ENCODE peak calls at places on chromosomes 2 and 18, in five cellular contexts. I, O, H, D and L are unnamed samples.

GRCh38 chr2:28362991-28363521 is 29.6 kb upstream of the FOSL2 start:
- DNase-seq in I (no peak), O (no peak), H (no peak), D (no peak), L (no peak)

GRCh38 chr18:79971211-79971952 is 6.9 kb downstream of the HSBP1L1 start:
- DNase-seq in I (no peak), O (no peak), H (no peak), D (no peak), L (no peak)

GRCh38 chr2:189485146-189485545 is 43.9 kb downstream of the WDR75 start:
- DNase-seq in I (no peak), O (no peak), H (no peak), D (no peak), L (no peak)

GRCh38 chr2:218832520-218832919 is 917 bp upstream of the PRKAG3 start:
- DNase-seq in I (peak), O (no peak), H (no peak), D (no peak), L (no peak)

GRCh38 chr2:121285077-121285449 is at the start of gene TFCP2L1:
- DNase-seq in I (peak), O (no peak), H (peak), D (no peak), L (no peak)

GRCh38 chr2:96832401-96832750 is 11.4 kb downstream of the ANKRD23 start:
- DNase-seq in I (no peak), O (no peak), H (no peak), D (no peak), L (no peak)

GRCh38 chr18:9933865-9934264 is 20.0 kb downstream of the VAPA start:
- DNase-seq in I (no peak), O (no peak), H (no peak), D (no peak), L (no peak)

GRCh38 chr18:49020129-49020528 is 69.4 kb upstream of the SMAD7 start:
- DNase-seq in I (no peak), O (no peak), H (no peak), D (no peak), L (peak)

GRCh38 chr2:68436270-68436669 is 30.8 kb downstream of the FBXO48 start:
- DNase-seq in I (no peak), O (no peak), H (no peak), D (no peak), L (no peak)

GRCh38 chr2:235206980-235207579 is 255.3 kb downstream of the SH3BP4 start:
- DNase-seq in I (no peak), O (no peak), H (no peak), D (no peak), L (no peak)

DNA sequence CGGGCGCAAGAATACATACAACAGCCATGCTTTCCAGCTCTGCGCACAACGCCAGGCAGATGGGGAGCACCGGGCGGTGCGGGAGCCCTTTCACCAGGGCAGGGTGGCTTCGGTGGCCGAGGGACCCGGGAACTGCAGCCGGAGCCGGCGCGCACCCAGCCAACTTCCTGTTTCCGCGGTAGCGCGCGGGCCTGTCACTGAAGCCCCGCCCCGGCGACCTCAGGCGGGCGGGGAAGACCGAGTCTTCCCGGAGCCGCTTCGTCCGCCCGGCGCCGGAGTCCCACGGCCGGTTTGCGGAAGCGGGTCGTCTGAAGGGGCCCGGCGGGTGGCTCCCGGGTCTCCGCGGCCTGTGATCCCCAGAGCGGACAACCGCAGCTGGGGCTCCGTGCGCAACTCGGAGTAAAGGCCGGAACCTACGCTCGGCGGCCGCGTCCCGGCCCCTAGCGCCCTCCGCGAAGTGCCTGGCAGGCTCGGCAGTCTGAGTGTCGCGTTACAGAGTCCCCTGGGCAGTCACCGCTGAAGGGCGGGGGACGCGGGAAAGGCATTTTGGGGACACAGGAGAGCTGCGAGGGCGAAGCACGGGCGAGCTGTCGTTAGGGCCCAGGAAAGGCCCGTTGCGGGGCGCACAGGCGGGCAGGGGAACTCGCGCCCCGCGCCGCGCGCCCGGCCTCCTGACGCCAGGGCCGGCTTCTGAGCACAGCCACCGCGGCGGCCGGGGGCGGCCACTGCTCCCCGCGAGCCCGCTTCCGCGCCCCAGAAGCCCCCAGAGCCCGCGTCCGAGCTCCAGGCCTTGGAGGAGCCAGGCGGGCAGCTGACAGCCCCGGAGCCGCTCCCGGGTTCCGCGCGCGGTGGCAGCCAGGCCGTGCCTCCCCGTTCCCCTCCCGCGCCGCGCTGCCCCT is at the start of gene MPPE1:
- DNase-seq in I (peak), O (peak), H (peak), D (peak), L (peak)
- TF ChIP-seq CTCF in I (no peak), O (no peak), H (no peak), D (no peak), L (no peak)

DNA sequence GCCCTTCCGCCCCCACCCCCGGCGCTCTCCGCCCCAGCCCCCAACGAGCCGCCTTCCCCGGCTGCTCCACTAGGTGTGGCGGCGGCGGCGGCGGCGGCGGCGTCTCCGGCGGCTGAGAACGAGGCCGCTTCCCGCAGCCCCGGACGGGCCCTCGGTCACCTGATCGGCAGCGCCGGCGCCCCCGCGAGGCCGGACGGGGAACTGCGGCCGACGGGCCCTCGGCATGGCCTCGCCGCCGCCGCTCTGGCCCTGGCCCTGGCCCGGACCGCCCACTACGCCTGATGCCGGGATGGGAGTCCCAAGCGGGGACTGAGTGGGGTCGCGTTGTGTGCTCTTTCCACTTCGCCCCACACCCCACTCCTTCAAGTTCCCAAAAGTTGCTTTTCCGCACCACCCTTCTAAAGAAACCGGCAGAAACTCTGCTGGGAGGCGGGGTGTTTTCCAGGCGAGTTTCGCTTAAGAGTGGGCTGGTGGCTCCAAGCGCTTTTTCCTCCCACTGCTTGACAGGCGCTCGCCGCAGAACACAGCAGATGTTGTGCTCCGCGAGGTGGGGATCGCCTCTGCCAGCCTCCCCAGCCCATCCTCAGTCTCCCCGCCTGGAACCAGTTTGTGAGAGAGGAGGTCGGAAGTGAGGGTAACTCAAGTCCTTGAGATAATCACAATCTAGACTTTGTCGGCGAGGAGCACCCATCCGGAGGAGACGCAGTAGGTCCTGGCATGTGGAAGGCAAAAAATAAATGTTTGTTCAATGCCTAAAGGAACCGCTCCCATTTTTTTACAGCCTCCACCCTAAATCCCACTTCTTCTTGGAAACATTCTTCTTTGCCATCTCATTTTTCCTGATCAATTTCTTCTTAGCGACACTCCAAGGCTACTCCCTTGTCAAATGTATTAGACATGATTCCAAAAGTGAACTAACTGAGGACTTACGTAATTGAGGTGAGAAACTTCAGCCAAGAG is at the start of gene NCKAP1:
- DNase-seq in I (peak), O (peak), H (peak), D (peak), L (peak)
- TF ChIP-seq CTCF in I (peak), O (no peak), H (peak), D (peak), L (peak)

GRCh38 chr18:13563390-13563805 is 163.0 kb downstream of the FAM210A start:
- DNase-seq in I (peak), O (no peak), H (no peak), D (no peak), L (no peak)
- TF ChIP-seq CTCF in I (no peak), O (no peak), H (no peak), D (no peak), L (no peak)

GRCh38 chr2:59882822-59883221 is 670.6 kb downstream of the BCL11A start:
- DNase-seq in I (peak), O (no peak), H (no peak), D (no peak), L (no peak)
- TF ChIP-seq CTCF in I (no peak), O (no peak), H (no peak), D (no peak), L (no peak)

DNA sequence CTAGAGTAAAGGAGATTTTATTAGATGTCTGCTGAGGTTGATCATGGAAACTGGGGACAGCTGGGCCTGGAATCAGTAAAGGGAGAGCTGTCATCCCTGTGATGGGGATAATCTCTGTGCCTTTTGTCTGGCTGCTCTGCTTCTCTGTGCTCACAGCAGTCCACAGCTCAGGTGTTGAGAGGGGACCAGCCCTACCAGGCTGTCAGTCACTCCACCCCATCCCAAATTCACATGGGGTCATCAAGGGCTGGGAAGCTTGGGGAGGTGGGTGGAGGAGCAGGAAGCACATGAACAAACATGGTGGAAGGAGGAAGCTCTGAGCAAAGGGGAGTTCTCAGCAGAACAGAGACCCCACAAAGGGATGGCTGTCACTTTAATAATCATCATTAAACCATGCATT is 13.7 kb upstream of the LRRFIP1 start:
- DNase-seq in I (no peak), O (no peak), H (no peak), D (no peak), L (no peak)
- TF ChIP-seq CTCF in I (no peak), O (no peak), H (no peak), D (no peak), L (no peak)